ENCODE peak calls at places on chromosomes 3 and 15, in seven cellular contexts. R, Y, I, D, H, S and Z are unnamed samples.

GRCh38 chr3:62445267-62445666 is 71.9 kb upstream of the FEZF2 start:
- DNase-seq in R (no peak), Y (no peak), I (peak; percentile 18), D (no peak), H (no peak), S (no peak), Z (peak; percentile 11)

GRCh38 chr3:181844227-181844626 is 132.5 kb downstream of the SOX2 start:
- DNase-seq in R (no peak), Y (no peak), I (no peak), D (no peak), H (no peak), S (no peak), Z (no peak)

GRCh38 chr15:89105147-89105546 is 16.9 kb downstream of the ABHD2 start:
- DNase-seq in R (peak; percentile 79), Y (no peak), I (no peak), D (no peak), H (no peak), S (peak; percentile 95), Z (peak; percentile 54)

GRCh38 chr15:65042776-65043322 is 2.3 kb upstream of the SLC51B start:
- DNase-seq in R (no peak), Y (no peak), I (no peak), D (no peak), H (no peak), S (no peak), Z (no peak)

GRCh38 chr3:183377307-183377959 is 51.0 kb downstream of the MCF2L2 start:
- DNase-seq in R (no peak), Y (no peak), I (no peak), D (no peak), H (no peak), S (no peak), Z (no peak)

GRCh38 chr3:185558395-185558794 is 6.0 kb upstream of the LIPH start:
- DNase-seq in R (no peak), Y (no peak), I (no peak), D (no peak), H (no peak), S (no peak), Z (no peak)

GRCh38 chr3:57974796-57975388 is 33.3 kb upstream of the FLNB start:
- DNase-seq in R (peak; percentile 92), Y (no peak), I (no peak), D (no peak), H (peak; percentile 82), S (peak; percentile 97), Z (peak; percentile 78)

GRCh38 chr3:98980915-98981596 is 79.6 kb upstream of the DCBLD2 start:
- DNase-seq in R (peak; percentile 65), Y (no peak), I (no peak), D (no peak), H (no peak), S (peak; percentile 84), Z (peak; percentile 32)

GRCh38 chr15:67720556-67721175 is 104.6 kb upstream of the SKOR1 start:
- DNase-seq in R (no peak), Y (peak; percentile 9), I (no peak), D (no peak), H (no peak), S (no peak), Z (no peak)

GRCh38 chr3:188489639-188490405 is 335.9 kb downstream of the LPP start:
- DNase-seq in R (peak; percentile 54), Y (peak; percentile 79), I (no peak), D (no peak), H (no peak), S (peak; percentile 76), Z (peak; percentile 48)

GRCh38 chr3:145889730-145890129 is 271.3 kb downstream of the PLOD2 start:
- DNase-seq in R (no peak), Y (no peak), I (no peak), D (no peak), H (no peak), S (no peak), Z (no peak)

GRCh38 chr15:99454107-99454809 is 111.5 kb upstream of the MEF2A start:
- DNase-seq in R (no peak), Y (no peak), I (no peak), D (no peak), H (no peak), S (no peak), Z (no peak)

GRCh38 chr15:65902373-65902772 is 33.1 kb downstream of the RAB11A start:
- DNase-seq in R (no peak), Y (peak; percentile 63), I (no peak), D (peak; percentile 89), H (no peak), S (no peak), Z (no peak)

GRCh38 chr3:52317601-52318000 is 1.5 kb downstream of the DNAH1 start:
- DNase-seq in R (peak; percentile 78), Y (peak; percentile 66), I (peak; percentile 46), D (no peak), H (no peak), S (no peak), Z (peak; percentile 73)

GRCh38 chr15:53072077-53072476 is 281.9 kb upstream of the ONECUT1 start:
- DNase-seq in R (no peak), Y (no peak), I (peak; percentile 24), D (no peak), H (peak; percentile 77), S (peak; percentile 14), Z (peak; percentile 8)

GRCh38 chr15:41933771-41934170 is 38.6 kb downstream of the EHD4 start:
- DNase-seq in R (peak; percentile 50), Y (no peak), I (no peak), D (no peak), H (no peak), S (peak; percentile 54), Z (no peak)

GRCh38 chr15:88255496-88256171 is 905 bp downstream of the NTRK3 start:
- DNase-seq in R (peak; percentile 67), Y (no peak), I (no peak), D (no peak), H (no peak), S (no peak), Z (peak; percentile 61)

GRCh38 chr3:101532783-101533602 is 20.0 kb upstream of the SENP7 start:
- DNase-seq in R (no peak), Y (no peak), I (no peak), D (no peak), H (no peak), S (no peak), Z (no peak)

GRCh38 chr3:134274571-134274970 is 23.9 kb upstream of the RYK start:
- DNase-seq in R (no peak), Y (no peak), I (no peak), D (no peak), H (no peak), S (no peak), Z (no peak)

GRCh38 chr15:43509002-43509922 is 8.1 kb upstream of the MAP1A start:
- DNase-seq in R (no peak), Y (no peak), I (peak; percentile 58), D (no peak), H (no peak), S (peak; percentile 39), Z (no peak)

GRCh38 chr3:8629151-8630021 is 15.2 kb downstream of the SSUH2 start:
- DNase-seq in R (peak; percentile 95), Y (no peak), I (peak; percentile 73), D (no peak), H (peak; percentile 86), S (peak; percentile 87), Z (peak; percentile 79)

GRCh38 chr3:10352146-10352911 is 31.4 kb upstream of the SEC13 start:
- DNase-seq in R (no peak), Y (no peak), I (no peak), D (no peak), H (no peak), S (peak; percentile 79), Z (peak; percentile 83)

GRCh38 chr15:75508741-75509532 is 57.4 kb upstream of the SIN3A start:
- DNase-seq in R (peak; percentile 43), Y (peak; percentile 8), I (peak; percentile 55), D (no peak), H (no peak), S (peak; percentile 42), Z (peak; percentile 53)

GRCh38 chr15:45146405-45146804 is 16.6 kb downstream of the DUOX1 start:
- DNase-seq in R (no peak), Y (no peak), I (no peak), D (no peak), H (no peak), S (no peak), Z (no peak)

GRCh38 chr3:171704002-171704401 is 106.3 kb downstream of the PLD1 start:
- DNase-seq in R (peak; percentile 46), Y (no peak), I (peak; percentile 37), D (no peak), H (no peak), S (peak; percentile 26), Z (peak; percentile 44)

GRCh38 chr15:90184119-90184785 is 16.9 kb upstream of the SEMA4B start:
- DNase-seq in R (peak; percentile 72), Y (peak; percentile 54), I (peak; percentile 94), D (no peak), H (no peak), S (peak; percentile 8), Z (peak; percentile 81)

GRCh38 chr15:45180648-45181436 is 6.9 kb downstream of the SHF start:
- DNase-seq in R (no peak), Y (no peak), I (no peak), D (no peak), H (no peak), S (no peak), Z (no peak)

GRCh38 chr3:150147776-150148175 is 177.1 kb upstream of the PFN2 start:
- DNase-seq in R (no peak), Y (no peak), I (no peak), D (peak; percentile 62), H (no peak), S (peak; percentile 57), Z (peak; percentile 21)

GRCh38 chr15:64016257-64016656 is 30.0 kb downstream of the DAPK2 start:
- DNase-seq in R (no peak), Y (no peak), I (no peak), D (no peak), H (no peak), S (no peak), Z (no peak)

GRCh38 chr15:47266556-47266955 is 450.7 kb upstream of the SEMA6D start:
- DNase-seq in R (no peak), Y (no peak), I (no peak), D (no peak), H (no peak), S (peak; percentile 3), Z (no peak)

GRCh38 chr3:156497326-156497725 is 57.6 kb downstream of the SSR3 start:
- DNase-seq in R (no peak), Y (no peak), I (no peak), D (no peak), H (no peak), S (no peak), Z (no peak)